ENCODE peak calls at places on chromosomes 12 and 14, in ten cellular contexts. V is stimulated activated CD4-positive, alpha-beta T cell treated with anti-CD3 and anti-CD28 coated beads, Interleukin-12 subunit alpha, Interleukin-12 subunit beta, amount 100 ng/mL, for 4 hours; J is amniotic stem cell; I is NCI-H1105; S is pancreas; Q is mucosa of descending colon; C is activated CD8-positive, alpha-beta memory T cell treated with anti-CD3 and anti-CD28 coated beads for 24 hours; A is germinal center; H is GF-D8; L is ovary. E is an unnamed sample.

GRCh38 chr12:60101715-60102114 is 505.9 kb downstream of the SLC16A7 start:
- DNase-seq in I (no peak), S (no peak), Q (no peak), H (no peak), L (no peak), J (no peak), V (no peak), A (no peak), C (no peak), E (no peak)

GRCh38 chr14:31047503-31047902 is 21.3 kb upstream of the STRN3 start:
- DNase-seq in V (no peak), H (no peak), S (no peak), L (no peak), A (no peak), C (no peak), Q (no peak), J (no peak), I (no peak), E (no peak)

GRCh38 chr12:64625243-64626077 is 15.2 kb downstream of the RASSF3 start:
- DNase-seq in Q (no peak), I (no peak), J (peak; percentile 70), C (peak; percentile 64), H (peak; percentile 99), A (peak; percentile 48), S (peak; percentile 30), L (peak; percentile 54), V (no peak), E (no peak)

GRCh38 chr12:24363177-24363754 is 413.8 kb upstream of the SOX5 start:
- DNase-seq in V (no peak), L (no peak), S (no peak), H (no peak), Q (no peak), C (no peak), J (no peak), A (no peak), I (peak; percentile 71), E (no peak)

GRCh38 chr12:26465419-26466097 is 270.2 kb downstream of the SSPN start:
- DNase-seq in H (no peak), L (no peak), Q (no peak), V (no peak), J (no peak), C (no peak), I (no peak), A (peak; percentile 11), S (no peak), E (no peak)

GRCh38 chr12:46473634-46474201 is 101.1 kb upstream of the SLC38A2 start:
- DNase-seq in C (no peak), A (peak; percentile 5), V (no peak), H (peak; percentile 76), Q (peak; percentile 66), S (peak; percentile 57), L (peak; percentile 50), I (peak; percentile 64), J (peak; percentile 90), E (no peak)

GRCh38 chr12:110694330-110694891 is 5.5 kb upstream of the HVCN1 start:
- DNase-seq in S (peak; percentile 27), L (no peak), C (no peak), A (no peak), H (peak; percentile 12), I (no peak), J (no peak), V (no peak), Q (no peak), E (peak; percentile 55)

GRCh38 chr12:121025442-121026226 is 9.3 kb upstream of the C12orf43 start:
- DNase-seq in H (no peak), Q (peak; percentile 82), C (no peak), V (no peak), L (no peak), I (no peak), S (no peak), A (no peak), J (no peak), E (no peak)

GRCh38 chr14:102779574-102780315 is 2.5 kb downstream of the TRAF3 start:
- DNase-seq in L (no peak), H (no peak), Q (peak; percentile 48), I (no peak), C (no peak), S (no peak), A (no peak), V (no peak), J (no peak), E (no peak)

GRCh38 chr12:71780207-71780822 is 25.7 kb downstream of the RAB21 start:
- DNase-seq in C (no peak), A (peak; percentile 50), V (peak; percentile 20), S (no peak), Q (no peak), I (no peak), J (peak; percentile 40), H (peak; percentile 11), L (no peak), E (no peak)

GRCh38 chr12:132185698-132186097 is 41.4 kb downstream of the NOC4L start:
- DNase-seq in C (no peak), A (no peak), Q (no peak), J (no peak), V (no peak), H (no peak), S (no peak), L (no peak), I (no peak), E (no peak)

GRCh38 chr12:128715485-128715884 is 108.3 kb downstream of the SLC15A4 start:
- DNase-seq in L (no peak), S (no peak), Q (no peak), H (no peak), J (no peak), C (no peak), V (no peak), I (no peak), A (no peak), E (no peak)

GRCh38 chr12:60266381-60266852 is 670.6 kb downstream of the SLC16A7 start:
- DNase-seq in A (no peak), Q (no peak), H (no peak), C (no peak), S (no peak), J (peak; percentile 23), I (no peak), V (no peak), L (no peak), E (no peak)

GRCh38 chr14:52446355-52446754 is 106.0 kb downstream of the TXNDC16 start:
- DNase-seq in I (peak; percentile 2), V (no peak), S (no peak), L (no peak), C (no peak), A (no peak), Q (no peak), H (no peak), J (no peak), E (no peak)

GRCh38 chr14:57508756-57509155 is 15.1 kb upstream of the CCDC198 start:
- DNase-seq in S (no peak), I (no peak), H (no peak), L (no peak), A (no peak), V (no peak), C (no peak), J (no peak), Q (no peak), E (no peak)

GRCh38 chr12:126383506-126383905 is 1318.3 kb downstream of the AACS start:
- DNase-seq in H (no peak), S (no peak), Q (no peak), L (no peak), J (no peak), A (no peak), I (no peak), V (no peak), C (no peak), E (no peak)

GRCh38 chr12:15525414-15525813 is 203.1 kb downstream of the PTPRO start:
- DNase-seq in C (no peak), L (no peak), A (no peak), V (no peak), Q (no peak), I (no peak), S (no peak), J (no peak), H (no peak), E (no peak)

GRCh38 chr12:114846771-114847170 is 162.8 kb upstream of the TBX3 start:
- DNase-seq in H (no peak), I (no peak), J (no peak), V (no peak), C (no peak), L (peak; percentile 55), Q (no peak), A (no peak), S (no peak), E (no peak)

GRCh38 chr12:106919910-106920544 is 35.7 kb upstream of the TMEM263 start:
- DNase-seq in A (peak; percentile 47), C (no peak), Q (no peak), I (peak; percentile 56), H (no peak), V (no peak), S (no peak), L (no peak), J (no peak), E (no peak)

GRCh38 chr12:89216141-89216952 is 136.0 kb downstream of the DUSP6 start:
- DNase-seq in C (no peak), A (no peak), L (no peak), H (no peak), J (no peak), Q (no peak), S (no peak), I (no peak), V (no peak), E (no peak)